ENCODE peak calls at places on chromosomes 6 and 20, in six cellular contexts. P is A549, O is ovary, F is heart left ventricle, E is gastrocnemius medialis, Z is lower leg skin. H is an unnamed sample.

GRCh38 chr20:39338977-39339376 is 376.8 kb downstream of the DHX35 start:
- DNase-seq in P (no peak), O (no peak), F (peak), E (peak), Z (peak), H (no peak)

GRCh38 chr6:44696099-44696498 is 308.6 kb downstream of the CDC5L start:
- DNase-seq in P (no peak), O (no peak), F (no peak), E (no peak), Z (no peak), H (no peak)

GRCh38 chr20:34249291-34249690 is 8.1 kb downstream of the ASIP start:
- DNase-seq in P (no peak), O (no peak), F (no peak), E (no peak), Z (peak), H (no peak)

GRCh38 chr6:7446056-7446455 is 56.4 kb downstream of the RIOK1 start:
- DNase-seq in P (no peak), O (no peak), F (no peak), E (no peak), Z (no peak), H (no peak)

GRCh38 chr6:129507846-129508245 is 202.1 kb downstream of the ARHGAP18 start:
- DNase-seq in P (no peak), O (no peak), F (no peak), E (no peak), Z (no peak), H (no peak)

GRCh38 chr6:136326038-136326561 is 36.5 kb upstream of the BCLAF1 start:
- DNase-seq in P (peak), O (no peak), F (no peak), E (no peak), Z (no peak), H (no peak)

GRCh38 chr6:145119091-145119490 is 616.2 kb downstream of the EPM2A start:
- DNase-seq in P (no peak), O (no peak), F (peak), E (no peak), Z (no peak), H (no peak)

GRCh38 chr6:1758076-1758679 is 148.5 kb downstream of the FOXC1 start:
- DNase-seq in P (no peak), O (no peak), F (no peak), E (no peak), Z (no peak), H (no peak)

GRCh38 chr6:82246802-82247633 is 526 bp downstream of the IBTK start:
- DNase-seq in P (peak), O (peak), F (peak), E (peak), Z (peak), H (peak)

GRCh38 chr6:16163535-16164300 is 34.8 kb downstream of the MYLIP start:
- DNase-seq in P (no peak), O (no peak), F (no peak), E (no peak), Z (no peak), H (no peak)

GRCh38 chr20:2470051-2470431 is 548 bp downstream of the SNRPB start:
- DNase-seq in P (peak), O (no peak), F (peak), E (peak), Z (peak), H (peak)

GRCh38 chr6:138517635-138518034 is 18.3 kb upstream of the NHSL1 start:
- DNase-seq in P (peak), O (peak), F (peak), E (no peak), Z (no peak), H (no peak)

GRCh38 chr20:43901296-43901695 is 13.4 kb upstream of the TOX2 start:
- DNase-seq in P (peak), O (no peak), F (no peak), E (no peak), Z (no peak), H (no peak)

GRCh38 chr6:127404594-127405178 is 54.5 kb downstream of the KIAA0408 start:
- DNase-seq in P (no peak), O (no peak), F (no peak), E (no peak), Z (no peak), H (no peak)

GRCh38 chr6:108510461-108511319 is 50.0 kb upstream of the FOXO3 start:
- DNase-seq in P (no peak), O (no peak), F (no peak), E (no peak), Z (no peak), H (no peak)

GRCh38 chr6:119353696-119354095 is 4.1 kb upstream of the MAN1A1 start:
- DNase-seq in P (no peak), O (no peak), F (no peak), E (no peak), Z (no peak), H (no peak)

GRCh38 chr6:3610206-3610605 is 141.3 kb downstream of the PXDC1 start:
- DNase-seq in P (peak), O (no peak), F (no peak), E (no peak), Z (peak), H (peak)

GRCh38 chr20:6920991-6921613 is 153.6 kb downstream of the BMP2 start:
- DNase-seq in P (no peak), O (no peak), F (no peak), E (no peak), Z (no peak), H (no peak)

GRCh38 chr20:2507875-2508630 is 662 bp downstream of the ZNF343 start:
- DNase-seq in P (peak), O (no peak), F (peak), E (no peak), Z (no peak), H (no peak)

GRCh38 chr6:148524509-148524908 is 181.9 kb downstream of the SASH1 start:
- DNase-seq in P (no peak), O (no peak), F (no peak), E (no peak), Z (no peak), H (no peak)

GRCh38 chr20:63060057-63060991 is 53.6 kb upstream of the BHLHE23 start:
- DNase-seq in P (no peak), O (no peak), F (peak), E (no peak), Z (no peak), H (peak)

GRCh38 chr20:33521461-33521860 is 31.6 kb downstream of the CBFA2T2 start:
- DNase-seq in P (no peak), O (no peak), F (no peak), E (no peak), Z (no peak), H (no peak)

GRCh38 chr20:60359010-60359409 is 400.8 kb downstream of the CDH26 start:
- DNase-seq in P (no peak), O (no peak), F (no peak), E (no peak), Z (no peak), H (no peak)

GRCh38 chr6:114334237-114334636 is 8.6 kb downstream of the HS3ST5 start:
- DNase-seq in P (no peak), O (no peak), F (no peak), E (no peak), Z (no peak), H (no peak)

GRCh38 chr6:90393232-90393884 is 96.7 kb upstream of the BACH2 start:
- DNase-seq in P (peak), O (peak), F (peak), E (peak), Z (peak), H (no peak)

GRCh38 chr20:17626217-17627007 is 55.6 kb downstream of the RRBP1 start:
- DNase-seq in P (no peak), O (no peak), F (no peak), E (no peak), Z (no peak), H (no peak)

GRCh38 chr20:43904195-43904594 is 10.5 kb upstream of the TOX2 start:
- DNase-seq in P (no peak), O (no peak), F (no peak), E (no peak), Z (no peak), H (no peak)

GRCh38 chr6:158677906-158678305 is 28.1 kb downstream of the SYTL3 start:
- DNase-seq in P (no peak), O (no peak), F (no peak), E (no peak), Z (no peak), H (no peak)

GRCh38 chr6:42042108-42042507 is 8.2 kb upstream of the TAF8 start:
- DNase-seq in P (no peak), O (no peak), F (no peak), E (no peak), Z (no peak), H (no peak)

GRCh38 chr6:42041131-42042055 is 8.9 kb upstream of the TAF8 start:
- DNase-seq in P (no peak), O (no peak), F (peak), E (no peak), Z (no peak), H (no peak)

GRCh38 chr6:42045538-42046460 is 4.5 kb upstream of the TAF8 start:
- DNase-seq in P (peak), O (peak), F (peak), E (peak), Z (peak), H (peak)

GRCh38 chr6:42046491-42047219 is 3.7 kb upstream of the TAF8 start:
- DNase-seq in P (no peak), O (no peak), F (no peak), E (no peak), Z (no peak), H (no peak)

DNA sequence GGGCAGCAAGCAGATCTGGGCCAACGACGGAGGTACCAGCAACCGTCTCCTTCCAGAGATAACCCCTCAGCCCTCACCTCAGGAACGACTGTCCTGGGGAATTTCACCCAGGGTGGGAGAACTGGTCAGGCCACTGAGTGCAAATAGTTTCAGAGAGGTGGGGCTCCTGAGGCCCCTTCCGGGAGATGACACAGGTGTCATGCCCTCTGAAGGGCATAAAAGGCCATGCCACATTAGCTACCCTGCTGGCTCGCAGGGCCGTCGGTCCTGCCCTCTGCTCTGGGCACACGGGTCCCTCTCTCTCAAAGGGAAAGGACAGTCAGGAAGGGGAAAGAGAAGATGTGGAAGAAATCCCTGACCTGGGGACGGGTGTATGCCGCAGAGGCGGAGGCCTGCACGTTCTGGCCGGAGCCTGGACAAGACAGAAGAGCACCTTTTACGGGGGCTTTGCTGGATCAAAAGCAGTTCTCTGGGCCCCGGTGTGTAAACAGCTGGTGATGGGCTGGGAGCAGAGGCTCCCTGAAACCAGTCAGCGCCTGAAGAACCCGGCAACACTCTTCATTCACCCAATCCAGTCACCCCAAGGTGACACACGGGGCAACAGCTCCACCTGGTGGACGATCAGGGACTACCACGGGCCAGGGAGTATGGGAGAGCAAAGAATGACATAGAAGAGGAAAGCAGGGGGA is 6.4 kb upstream of the TAF8 start:
- DNase-seq in P (peak), O (peak), F (peak), E (peak), Z (peak), H (peak)
- TF ChIP-seq POLR2A in P (no peak), O (no peak), F (no peak), E (no peak), Z (no peak), H (no peak)

DNA sequence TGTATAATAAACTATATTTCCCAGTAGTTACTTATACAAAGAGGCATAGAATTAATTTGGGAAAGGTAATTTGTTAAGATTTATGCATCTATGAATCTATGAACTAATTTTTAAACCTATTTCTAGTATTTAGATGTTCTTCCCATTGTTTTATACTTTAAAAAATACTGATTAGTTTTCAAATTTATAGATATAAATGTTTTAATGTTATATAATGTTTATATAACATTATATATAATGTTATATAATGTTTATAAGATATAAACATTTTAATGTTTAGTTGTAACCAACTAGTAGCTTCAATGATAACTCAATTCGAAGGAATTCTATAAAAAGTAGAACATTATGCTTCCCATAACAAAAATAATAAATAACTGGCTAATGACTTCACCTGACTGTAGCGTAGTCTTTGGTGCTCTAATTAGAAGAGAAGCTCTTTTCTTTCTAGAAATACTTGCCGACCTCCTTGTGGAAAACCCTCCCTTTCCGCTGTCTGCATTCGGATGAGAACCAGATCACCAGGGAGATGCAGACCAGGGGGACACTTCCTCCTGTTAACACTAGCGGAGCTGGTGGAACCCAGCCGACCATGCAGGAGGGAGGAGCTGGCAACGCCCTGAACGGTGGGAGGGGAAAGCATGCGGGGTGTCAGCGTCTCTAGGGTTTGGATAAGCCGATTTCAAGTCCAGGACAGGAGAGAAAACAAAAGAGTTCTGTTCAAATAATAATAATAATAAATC is 158.4 kb downstream of the OR2B2 start:
- DNase-seq in P (peak), O (peak), F (peak), E (no peak), Z (peak), H (peak)
- TF ChIP-seq POLR2A in P (no peak), O (no peak), F (no peak), E (no peak), Z (no peak), H (no peak)

GRCh38 chr6:166365221-166365620 is 17.5 kb downstream of the MPC1 start:
- DNase-seq in P (no peak), O (no peak), F (no peak), E (peak), Z (no peak), H (no peak)

GRCh38 chr6:166364480-166364879 is 18.3 kb downstream of the MPC1 start:
- DNase-seq in P (no peak), O (no peak), F (peak), E (no peak), Z (no peak), H (no peak)

GRCh38 chr6:166365806-166366205 is 16.9 kb downstream of the MPC1 start:
- DNase-seq in P (no peak), O (no peak), F (no peak), E (no peak), Z (no peak), H (no peak)

GRCh38 chr6:166360243-166361079 is 18.1 kb upstream of the SFT2D1 start:
- DNase-seq in P (no peak), O (no peak), F (no peak), E (no peak), Z (no peak), H (no peak)

DNA sequence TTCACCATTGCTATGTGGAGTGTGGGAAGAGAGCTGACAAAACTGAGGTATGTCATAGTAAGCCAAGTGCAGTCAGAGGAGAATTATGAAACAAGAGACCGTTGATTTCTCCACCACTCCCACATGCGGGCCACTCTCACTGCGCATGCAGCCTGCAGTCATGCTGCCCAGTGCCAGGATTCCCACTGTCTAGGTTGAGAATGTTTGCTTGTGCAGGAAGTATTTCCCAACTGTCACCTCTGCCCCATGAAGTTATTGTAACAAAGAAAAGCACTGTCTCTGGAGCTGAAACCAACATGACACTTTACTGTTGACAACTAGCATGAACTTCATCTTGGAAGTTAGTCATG is 18.7 kb upstream of the SFT2D1 start:
- DNase-seq in P (no peak), O (no peak), F (no peak), E (peak), Z (peak), H (no peak)
- TF ChIP-seq POLR2A in P (no peak), O (no peak), F (no peak), E (no peak), Z (no peak), H (no peak)

GRCh38 chr6:25757936-25758642 is 3.5 kb downstream of the SLC17A4 start:
- DNase-seq in P (no peak), O (no peak), F (no peak), E (no peak), Z (no peak), H (no peak)
- TF ChIP-seq POLR2A in P (no peak), O (no peak), F (no peak), E (no peak), Z (no peak), H (no peak)